ENCODE peak calls at places on chromosomes 7 and 10, in four cellular contexts. O is fibroblast of mammary gland, S is cardiac muscle cell, Q is right atrium auricular region. X is an unnamed sample.

GRCh38 chr7:16770657-16771329 is 17.2 kb downstream of the TSPAN13 start:
- DNase-seq in O (no peak), S (no peak), Q (no peak), X (no peak)

GRCh38 chr10:52004342-52004949 is 305.1 kb upstream of the CSTF2T start:
- DNase-seq in O (peak), S (peak), Q (no peak), X (no peak)

GRCh38 chr7:15764986-15765385 is 78.5 kb upstream of the MEOX2 start:
- DNase-seq in O (no peak), S (no peak), Q (no peak), X (no peak)

GRCh38 chr7:28755255-28755654 is 202.9 kb downstream of the TRIL start:
- DNase-seq in O (peak), S (no peak), Q (no peak), X (no peak)

GRCh38 chr7:823639-824038 is 8.6 kb upstream of the SUN1 start:
- DNase-seq in O (no peak), S (no peak), Q (no peak), X (no peak)

GRCh38 chr10:117004627-117005453 is at the start of gene SHTN1:
- DNase-seq in O (peak), S (peak), Q (peak), X (peak)

GRCh38 chr7:142431491-142431890 is 173.6 kb upstream of the PRSS58 start:
- DNase-seq in O (peak), S (no peak), Q (no peak), X (no peak)

GRCh38 chr7:922334-923107 is 32.0 kb downstream of the ADAP1 start:
- DNase-seq in O (no peak), S (no peak), Q (no peak), X (no peak)

GRCh38 chr10:114245128-114245791 is 6.2 kb downstream of the VWA2 start:
- DNase-seq in O (no peak), S (no peak), Q (no peak), X (no peak)

GRCh38 chr10:9951481-9952257 is 1066.0 kb upstream of the CELF2 start:
- DNase-seq in O (peak), S (no peak), Q (no peak), X (no peak)

GRCh38 chr10:63213489-63213888 is 80.4 kb downstream of the NRBF2 start:
- DNase-seq in O (no peak), S (no peak), Q (no peak), X (no peak)

GRCh38 chr10:7819126-7819470 is 793 bp downstream of the TAF3 start:
- DNase-seq in O (peak), S (peak), Q (peak), X (no peak)

GRCh38 chr7:66353547-66353946 is 148.4 kb downstream of the TPST1 start:
- DNase-seq in O (peak), S (no peak), Q (no peak), X (no peak)

GRCh38 chr10:11113156-11113555 is 95.5 kb downstream of the CELF2 start:
- DNase-seq in O (no peak), S (no peak), Q (no peak), X (no peak)

GRCh38 chr7:1667566-1668485 is 2.3 kb upstream of the ELFN1 start:
- DNase-seq in O (no peak), S (peak), Q (no peak), X (peak)

DNA sequence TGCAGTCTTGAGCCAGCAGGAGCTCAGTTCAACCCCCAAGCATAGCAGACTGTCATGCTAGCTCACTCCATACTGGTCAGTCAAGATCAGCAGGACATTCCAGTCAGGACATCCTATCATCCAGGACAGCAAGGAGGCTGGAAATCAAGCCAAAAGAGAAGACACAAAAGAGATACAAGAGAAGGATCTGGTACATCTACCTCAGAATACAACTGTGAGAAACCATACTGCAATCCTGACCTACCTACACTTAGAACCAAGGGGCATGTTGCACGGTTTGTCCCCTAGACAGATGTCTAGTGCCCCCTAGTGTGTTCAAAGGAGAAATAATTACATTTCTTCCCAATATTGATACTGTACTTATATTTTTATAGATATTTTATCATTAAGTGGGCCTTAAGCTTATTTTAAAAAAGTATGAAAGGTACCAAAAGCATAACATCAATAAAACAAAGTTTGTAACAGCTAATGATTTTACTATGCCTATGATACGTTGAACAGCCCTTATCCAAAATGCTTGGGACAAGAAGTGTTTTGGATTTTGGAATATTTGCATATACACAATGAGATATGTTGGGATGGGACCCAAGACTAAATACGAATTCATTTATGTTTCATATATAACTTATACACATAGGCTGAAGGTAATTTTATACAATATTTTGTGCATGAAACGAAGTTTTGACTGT is 26.7 kb downstream of the ERCC6 start:
- DNase-seq in O (peak), S (peak), Q (no peak), X (no peak)
- TF ChIP-seq CTCF in O (peak), S (peak), Q (peak), X (peak)

GRCh38 chr7:149860821-149861727 is 12.7 kb upstream of the ATP6V0E2 start:
- DNase-seq in O (no peak), S (peak), Q (no peak), X (no peak)
- TF ChIP-seq CTCF in O (peak), S (peak), Q (peak), X (peak)

GRCh38 chr7:149820622-149821190 is 17.5 kb upstream of the ZNF862 start:
- DNase-seq in O (no peak), S (no peak), Q (no peak), X (no peak)
- TF ChIP-seq CTCF in O (no peak), S (no peak), Q (no peak), X (no peak)

DNA sequence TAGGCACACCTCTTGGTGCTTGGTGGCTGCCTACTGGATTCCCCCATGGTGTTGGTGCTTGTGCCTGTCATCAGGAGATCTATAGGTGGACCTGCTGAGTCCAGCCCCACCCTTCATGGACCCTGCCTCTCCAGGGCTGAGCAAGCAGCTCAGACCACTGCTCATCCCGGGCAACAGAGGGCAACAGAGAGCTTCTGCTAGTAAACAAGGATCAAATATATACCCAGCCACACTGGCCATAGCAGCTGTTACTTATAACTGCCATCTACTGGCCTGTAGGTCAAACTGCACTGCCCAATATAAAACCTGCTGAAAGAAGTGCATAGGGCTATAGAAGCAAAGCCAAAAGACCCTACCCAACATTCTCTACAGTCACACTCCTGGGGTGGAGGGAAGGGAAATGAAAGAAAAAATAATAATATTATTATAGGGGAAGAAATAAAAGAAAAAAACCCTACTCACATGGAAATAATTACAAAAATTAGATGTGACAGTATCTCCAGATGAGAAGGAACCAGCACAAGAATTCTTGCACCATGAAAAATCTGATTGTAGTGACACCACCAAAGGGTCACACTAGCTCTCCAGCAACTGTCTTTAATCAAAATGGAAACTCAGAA is 54.9 kb upstream of the ZNF800 start:
- DNase-seq in O (peak), S (peak), Q (no peak), X (no peak)
- TF ChIP-seq CTCF in O (peak), S (peak), Q (peak), X (peak)

GRCh38 chr7:128860158-128861073 is 2.2 kb upstream of the ATP6V1F start:
- DNase-seq in O (peak), S (no peak), Q (no peak), X (no peak)
- TF ChIP-seq CTCF in O (peak), S (peak), Q (peak), X (no peak)